ENCODE peak calls at places on chromosomes 16 and 17, in five cellular contexts. Q is heart left ventricle, L is upper lobe of left lung, R is osteoblast, E is endothelial cell of umbilical vein. I is an unnamed sample.
A peak's percentile ranks its signal among the peaks of the same experiment; 100 is the strongest.

GRCh38 chr17:43092891-43093290 is 32.3 kb downstream of the BRCA1 start:
- DNase-seq in Q (no peak), L (no peak), R (no peak), E (peak; percentile 23), I (no peak)

GRCh38 chr16:71367243-71367976 is 8.9 kb downstream of the CALB2 start:
- DNase-seq in Q (no peak), L (no peak), R (peak; percentile 95), E (peak; percentile 24), I (peak; percentile 17)

GRCh38 chr17:46044286-46044928 is 45.4 kb downstream of the STH start:
- DNase-seq in Q (peak; percentile 74), L (no peak), R (peak; percentile 62), E (peak; percentile 93), I (peak; percentile 80)

GRCh38 chr16:72552675-72553074 is 380.7 kb upstream of the PMFBP1 start:
- DNase-seq in Q (no peak), L (no peak), R (peak; percentile 3), E (no peak), I (no peak)

GRCh38 chr17:68944435-68945035 is 10.7 kb downstream of the ABCA8 start:
- DNase-seq in Q (no peak), L (no peak), R (no peak), E (no peak), I (no peak)

GRCh38 chr17:77472837-77473214 is 332.1 kb downstream of the SEC14L1 start:
- DNase-seq in Q (no peak), L (no peak), R (peak; percentile 21), E (no peak), I (no peak)

GRCh38 chr17:66790476-66791061 is 44.3 kb upstream of the CACNG5 start:
- DNase-seq in Q (no peak), L (no peak), R (no peak), E (no peak), I (no peak)

GRCh38 chr17:863880-864279 is 81.7 kb downstream of the MRM3 start:
- DNase-seq in Q (no peak), L (no peak), R (no peak), E (no peak), I (no peak)

GRCh38 chr17:75950850-75951554 is 10.2 kb upstream of the FBF1 start:
- DNase-seq in Q (no peak), L (no peak), R (no peak), E (peak; percentile 34), I (no peak)

GRCh38 chr16:69408451-69408850 is 16.0 kb upstream of the CYB5B start:
- DNase-seq in Q (peak; percentile 64), L (no peak), R (no peak), E (no peak), I (peak; percentile 32)

GRCh38 chr17:44559288-44560249 is 2.3 kb downstream of the FZD2 start:
- DNase-seq in Q (no peak), L (no peak), R (peak; percentile 90), E (no peak), I (no peak)

GRCh38 chr17:19372866-19373505 is 5.3 kb upstream of the MAPK7 start:
- DNase-seq in Q (no peak), L (no peak), R (peak; percentile 41), E (no peak), I (no peak)

GRCh38 chr16:31355701-31356100 is 725 bp downstream of the ITGAX start:
- DNase-seq in Q (peak; percentile 9), L (peak; percentile 40), R (no peak), E (no peak), I (no peak)

GRCh38 chr16:46908540-46909372 is 24.6 kb downstream of the GPT2 start:
- DNase-seq in Q (peak; percentile 36), L (no peak), R (peak; percentile 91), E (peak; percentile 66), I (peak; percentile 49)

GRCh38 chr16:83963277-83964119 is 4.5 kb upstream of the NECAB2 start:
- DNase-seq in Q (peak; percentile 82), L (no peak), R (peak; percentile 39), E (no peak), I (no peak)

GRCh38 chr17:80195671-80196529 is 24.2 kb downstream of the SGSH start:
- DNase-seq in Q (no peak), L (peak; percentile 76), R (peak; percentile 94), E (peak; percentile 24), I (no peak)

GRCh38 chr16:8589293-8590160 is 784 bp downstream of the TMEM114 start:
- DNase-seq in Q (no peak), L (peak; percentile 83), R (no peak), E (no peak), I (no peak)

GRCh38 chr17:77323413-77324171 is 182.8 kb downstream of the SEC14L1 start:
- DNase-seq in Q (peak; percentile 56), L (peak; percentile 81), R (peak; percentile 83), E (no peak), I (no peak)

GRCh38 chr16:29311636-29312344 is 94.7 kb downstream of the NPIPB11 start:
- DNase-seq in Q (no peak), L (peak; percentile 62), R (peak; percentile 58), E (no peak), I (no peak)

DNA sequence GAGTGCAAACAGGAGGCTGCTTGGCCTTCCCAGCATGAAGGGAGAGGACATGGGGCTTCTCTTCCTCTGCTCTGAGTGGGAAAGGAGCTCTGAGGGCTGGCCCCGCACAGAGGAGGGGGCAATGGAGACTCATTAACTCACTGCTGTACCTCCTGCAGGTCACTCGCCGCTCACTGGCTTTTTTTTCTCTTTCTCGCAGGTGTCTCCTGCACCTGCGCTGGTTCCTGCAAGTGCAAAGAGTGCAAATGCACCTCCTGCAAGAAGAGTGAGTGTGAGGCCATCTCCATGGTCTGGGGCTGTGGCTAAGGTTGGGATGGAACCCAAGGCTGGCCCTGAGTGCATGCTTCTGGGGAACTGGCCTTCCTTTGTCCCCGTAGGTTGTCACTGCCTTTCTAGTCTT is 717 bp downstream of the MT1F start:
- DNase-seq in Q (no peak), L (no peak), R (no peak), E (no peak), I (no peak)
- H3K4me3 ChIP-seq in Q (peak overlapping the region; percentile 69), L (peak overlapping the region; percentile 63), R (peak overlapping the region; percentile 54), E (no peak overlapping the region), I (no peak overlapping the region)

GRCh38 chr16:67163164-67163902 is 1.2 kb upstream of the HSF4 start:
- DNase-seq in Q (peak; percentile 60), L (peak; percentile 92), R (peak; percentile 82), E (peak; percentile 55), I (no peak)

GRCh38 chr16:67165121-67166034 is 833 bp downstream of the HSF4 start:
- DNase-seq in Q (no peak), L (peak; percentile 87), R (peak; percentile 87), E (no peak), I (no peak)

GRCh38 chr16:67162439-67163163 is 1.9 kb upstream of the HSF4 start:
- DNase-seq in Q (no peak), L (no peak), R (peak; percentile 95), E (no peak), I (no peak)

GRCh38 chr16:67164599-67165061 is at the start of gene HSF4:
- DNase-seq in Q (peak; percentile 73), L (peak; percentile 94), R (peak; percentile 97), E (no peak), I (no peak)

GRCh38 chr16:67163903-67164558 is 514 bp upstream of the HSF4 start:
- DNase-seq in Q (no peak), L (peak; percentile 88), R (peak; percentile 75), E (no peak), I (no peak)
- H3K27me3 ChIP-seq in Q (no peaks in the 10 kb centered on the region), L (no peaks in the 10 kb centered on the region), R (peaks cover 34% of the 10 kb centered on the region), E (peaks cover 46% of the 10 kb centered on the region), I (peaks cover 14% of the 10 kb centered on the region)

GRCh38 chr17:34777044-34777443 is 184.2 kb downstream of the CCT6B start:
- DNase-seq in Q (no peak), L (no peak), R (no peak), E (no peak), I (no peak)
- TF ChIP-seq CTCF in Q (no peak), L (no peak), R (no peak), E (no peak), I (no peak)

DNA sequence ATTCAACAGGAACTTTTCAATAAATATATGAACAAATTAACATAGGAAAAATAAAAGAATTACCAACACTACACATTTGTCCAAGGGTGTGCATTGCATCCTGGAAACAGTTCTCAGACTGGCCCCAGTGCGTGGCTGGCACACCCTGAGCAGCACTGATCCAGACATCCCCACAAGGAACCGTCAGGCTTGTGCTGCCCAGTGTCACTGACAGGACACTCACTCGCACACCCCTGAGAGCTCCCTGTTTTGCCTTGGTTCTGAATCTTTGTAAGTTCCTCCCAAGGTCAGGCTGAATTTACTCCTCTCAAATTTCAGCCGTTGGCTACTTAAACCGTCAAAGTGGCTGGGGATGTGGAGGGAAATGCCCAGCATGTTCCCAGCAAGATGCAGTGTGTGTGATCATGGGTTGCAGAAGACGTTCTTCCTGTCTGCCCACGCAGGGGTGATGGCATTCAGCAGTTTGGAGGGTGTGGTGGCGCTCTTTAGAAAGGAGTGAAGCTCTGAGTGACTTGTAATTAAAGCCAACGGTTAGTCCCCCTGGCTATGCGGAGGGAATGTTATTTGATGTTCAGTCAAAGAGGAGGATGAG is 1.7 kb downstream of the MT2A start:
- DNase-seq in Q (peak; percentile 53), L (no peak), R (peak; percentile 86), E (peak; percentile 73), I (peak; percentile 97)
- H3K4me3 ChIP-seq in Q (peak overlapping the region; percentile 71), L (peak overlapping the region; percentile 73), R (peak overlapping the region; percentile 79), E (no peak overlapping the region), I (no peak overlapping the region)

DNA sequence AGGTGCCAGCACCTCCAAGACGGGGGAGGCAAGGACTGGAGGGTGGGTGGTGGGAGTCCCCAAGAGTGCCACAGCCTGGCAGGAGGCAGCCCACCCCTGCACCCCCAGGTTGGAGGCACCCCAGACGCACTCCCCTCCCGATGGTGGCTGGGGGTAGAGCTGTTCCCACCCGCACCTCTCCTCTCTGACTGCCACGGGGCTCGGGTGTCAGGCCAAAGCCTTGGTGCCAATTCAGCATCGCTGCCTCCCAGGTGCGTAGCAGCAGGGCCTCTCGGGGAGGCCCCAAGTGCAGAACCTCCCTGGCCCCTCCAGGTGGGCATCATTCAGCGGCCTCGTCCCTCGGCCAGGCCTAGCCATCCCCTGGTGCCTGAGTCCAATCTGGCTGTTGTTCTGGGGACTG is 81.1 kb downstream of the ENGASE start:
- DNase-seq in Q (no peak), L (peak; percentile 66), R (no peak), E (no peak), I (no peak)
- H3K27me3 ChIP-seq in Q (no peaks in the 10 kb centered on the region), L (no peaks in the 10 kb centered on the region), R (peaks cover 10% of the 10 kb centered on the region), E (no peaks in the 10 kb centered on the region), I (peaks cover 2% of the 10 kb centered on the region)

GRCh38 chr17:49898547-49899490 is 51.0 kb upstream of the TAC4 start:
- DNase-seq in Q (no peak), L (no peak), R (no peak), E (peak; percentile 9), I (peak; percentile 11)
- TF ChIP-seq CTCF in Q (no peak), L (no peak), R (peak; percentile 21), E (no peak), I (peak; percentile 32)

I was measured in bronchial epithelial cell.